ENCODE peak calls at places on chromosome 3, in eight cellular contexts. K is GM12878; A is heart left ventricle; Q is vagina; Z is IMR-90; B is PC-9; I is pancreas; H is CD4-positive, alpha-beta memory T cell. S is an unnamed sample.

GRCh38 chr3:48418140-48418539 is 11.7 kb downstream of the PLXNB1 start:
- DNase-seq in A (no peak), B (no peak), Z (no peak), K (no peak), I (no peak), H (no peak), Q (no peak), S (no peak)

GRCh38 chr3:177150218-177150916 is 46.9 kb downstream of the TBL1XR1 start:
- DNase-seq in Z (no peak), H (no peak), Q (no peak), B (no peak), A (no peak), K (no peak), I (no peak), S (no peak)

GRCh38 chr3:50708620-50709019 is 33.9 kb downstream of the DOCK3 start:
- DNase-seq in I (no peak), Q (no peak), K (no peak), Z (no peak), A (no peak), B (no peak), H (no peak), S (no peak)

GRCh38 chr3:114706591-114707224 is 412.9 kb downstream of the TIGIT start:
- DNase-seq in H (no peak), I (peak; percentile 49), B (peak; percentile 84), A (no peak), Z (peak; percentile 86), K (no peak), Q (no peak), S (no peak)

GRCh38 chr3:16494906-16495580 is 18.5 kb downstream of the RFTN1 start:
- DNase-seq in Z (no peak), A (no peak), B (no peak), H (no peak), I (no peak), K (no peak), Q (no peak), S (no peak)

GRCh38 chr3:177618873-177619771 is 421.8 kb upstream of the TBL1XR1 start:
- DNase-seq in A (no peak), Q (no peak), B (peak; percentile 91), Z (peak; percentile 72), K (no peak), I (no peak), H (no peak), S (no peak)

GRCh38 chr3:42179110-42179725 is 86.8 kb downstream of the CCK start:
- DNase-seq in Q (no peak), H (no peak), A (peak; percentile 50), K (no peak), B (peak; percentile 94), Z (peak; percentile 93), I (no peak), S (peak; percentile 39)

GRCh38 chr3:183816681-183817080 is 8.7 kb downstream of the MAP6D1 start:
- DNase-seq in Z (no peak), K (no peak), H (no peak), B (no peak), Q (no peak), I (no peak), A (no peak), S (no peak)

GRCh38 chr3:41198046-41198445 is 1.3 kb upstream of the CTNNB1 start:
- DNase-seq in H (no peak), A (no peak), Z (no peak), K (no peak), Q (no peak), B (no peak), I (no peak), S (no peak)

GRCh38 chr3:14475601-14476000 is 64.5 kb downstream of the GRIP2 start:
- DNase-seq in A (no peak), Q (no peak), I (no peak), B (no peak), K (no peak), Z (no peak), H (no peak), S (no peak)

GRCh38 chr3:63351159-63352007 is 73.3 kb downstream of the SYNPR start:
- DNase-seq in Z (peak; percentile 64), K (peak; percentile 1), I (peak; percentile 18), Q (no peak), A (no peak), H (peak; percentile 1), B (no peak), S (peak; percentile 44)

GRCh38 chr3:3086239-3086638 is 23.9 kb downstream of the IL5RA start:
- DNase-seq in Z (no peak), K (no peak), H (no peak), Q (no peak), I (no peak), B (no peak), A (no peak), S (no peak)

GRCh38 chr3:13233487-13234154 is 160.4 kb upstream of the IQSEC1 start:
- DNase-seq in A (no peak), K (no peak), H (no peak), I (no peak), Q (no peak), B (no peak), Z (no peak), S (peak; percentile 57)

GRCh38 chr3:45135959-45136358 is 10.2 kb downstream of the CDCP1 start:
- DNase-seq in A (no peak), I (no peak), B (no peak), H (no peak), Z (peak; percentile 41), Q (no peak), K (no peak), S (no peak)

GRCh38 chr3:134013280-134013679 is 16.4 kb downstream of the SLCO2A1 start:
- DNase-seq in B (no peak), A (no peak), Q (no peak), H (no peak), Z (no peak), I (no peak), K (no peak), S (no peak)

GRCh38 chr3:162390891-162391290 is 894.3 kb downstream of the OTOL1 start:
- DNase-seq in Z (peak; percentile 85), A (no peak), I (no peak), B (no peak), Q (no peak), H (no peak), K (no peak), S (no peak)

DNA sequence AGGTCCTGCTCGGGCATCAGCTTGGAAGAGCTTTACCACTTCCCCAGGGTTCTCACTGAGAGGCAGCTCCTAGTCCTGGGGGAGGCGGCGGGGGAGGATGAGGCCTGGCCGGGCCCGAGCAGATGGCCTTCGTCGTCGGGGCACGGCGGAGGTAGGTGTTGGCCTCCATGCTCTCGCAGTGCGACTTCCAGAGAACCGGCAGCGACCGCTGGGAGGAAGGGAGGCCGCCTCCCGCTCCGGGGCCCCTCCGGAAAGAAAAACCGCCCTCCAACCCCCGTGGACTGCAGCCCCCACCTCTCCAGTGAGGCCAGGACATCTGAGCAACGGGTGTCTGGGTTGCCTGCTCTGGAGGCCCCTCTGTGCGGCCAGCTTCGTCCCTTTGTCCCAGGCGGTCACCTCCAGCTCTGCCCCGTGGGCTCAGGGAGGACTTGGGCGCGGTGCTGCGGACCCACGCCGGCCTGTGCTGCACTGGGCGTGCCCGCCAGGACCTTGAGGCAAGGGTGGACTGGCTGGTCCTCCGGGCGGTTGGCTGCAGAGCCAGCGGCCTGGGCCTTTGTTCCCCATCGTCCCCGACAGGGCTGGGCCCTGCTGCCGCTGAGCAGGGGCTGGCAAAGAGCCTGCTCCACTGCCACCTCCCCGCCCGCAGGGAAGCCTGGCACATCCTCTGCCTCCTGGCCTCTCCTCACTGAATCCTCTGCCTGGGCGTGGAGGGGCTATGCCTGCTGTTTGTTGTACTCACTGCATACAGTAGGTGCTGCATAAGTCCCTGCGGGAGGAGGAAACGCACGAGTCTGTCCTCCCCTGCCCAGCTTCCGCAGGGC is 13.6 kb upstream of the GP9 start:
- DNase-seq in H (no peak), B (no peak), I (no peak), Q (no peak), K (no peak), A (no peak), Z (no peak), S (peak; percentile 64)
- H3K27me3 ChIP-seq in H (no peaks in the 10 kb centered on the region), B (peaks cover 19% of the 10 kb centered on the region), I (no peaks in the 10 kb centered on the region), Q (no peaks in the 10 kb centered on the region), K (no peaks in the 10 kb centered on the region), A (peaks cover 15% of the 10 kb centered on the region), Z (peaks cover 29% of the 10 kb centered on the region), S (no peaks in the 10 kb centered on the region)

DNA sequence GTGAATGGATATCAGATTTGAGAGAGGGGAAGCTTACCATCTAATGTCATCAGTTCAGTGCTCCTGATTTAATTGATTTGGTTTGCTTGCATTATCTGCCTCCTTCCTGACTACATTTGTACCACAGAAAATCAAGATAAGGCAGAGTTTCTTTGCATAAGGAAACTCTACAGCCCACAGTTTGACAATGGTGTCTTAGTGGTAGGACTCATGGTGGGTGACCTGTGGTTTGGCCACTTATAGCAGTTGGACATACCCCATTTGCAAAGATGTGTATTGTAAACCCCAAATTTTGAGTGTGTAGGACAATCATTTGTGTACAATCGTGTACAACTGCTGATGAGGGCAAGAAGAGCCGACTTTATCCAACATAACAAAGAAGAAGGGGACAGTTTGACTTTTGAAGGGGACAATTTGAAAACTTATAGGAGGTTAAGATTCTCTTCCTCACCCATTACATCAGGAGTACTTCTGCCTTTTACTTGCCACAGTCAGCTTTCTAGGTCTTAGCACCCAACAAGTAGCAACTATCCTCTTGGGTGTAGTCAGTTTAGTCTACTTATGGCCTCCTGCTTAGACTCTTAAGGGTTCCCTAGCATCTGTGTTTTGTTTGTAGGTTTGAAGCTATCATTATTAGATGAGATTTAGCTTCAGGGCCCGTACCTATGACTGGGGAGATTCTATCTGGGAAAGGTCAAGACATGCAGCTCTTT is 6.2 kb downstream of the TGFBR2 start:
- DNase-seq in Q (no peak), K (no peak), I (no peak), H (no peak), A (no peak), B (no peak), Z (no peak), S (no peak)
- H3K4me3 ChIP-seq in Q (peak overlapping the region; percentile 15), K (no peak overlapping the region), I (no peak overlapping the region), H (peak overlapping the region; percentile 21), A (no peak overlapping the region), B (no peak overlapping the region), Z (no peak overlapping the region), S (no peak overlapping the region)

DNA sequence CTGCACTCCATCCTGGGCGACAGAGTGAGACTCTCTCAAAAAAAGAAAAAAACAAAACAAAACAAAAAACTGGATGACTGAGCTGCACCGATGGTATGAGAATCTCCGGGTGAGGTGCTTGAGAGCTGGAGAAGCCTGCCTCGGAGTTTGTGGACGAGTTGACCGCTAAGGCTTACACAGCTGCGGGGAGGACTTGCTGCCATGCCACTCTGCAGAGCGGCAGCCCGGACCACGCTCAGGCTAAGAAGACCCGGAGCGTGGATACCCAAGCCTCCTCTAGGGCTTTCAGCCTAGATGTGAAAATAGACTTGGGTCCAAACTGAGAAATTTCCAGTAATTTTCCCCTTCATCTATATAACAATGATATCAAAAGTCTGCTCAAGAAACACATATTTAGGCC is 16.0 kb downstream of the NRROS start:
- DNase-seq in A (no peak), Z (no peak), Q (no peak), K (no peak), I (no peak), H (no peak), B (no peak), S (no peak)
- H3K36me3 ChIP-seq in A (peaks cover 18% of the 10 kb centered on the region), Z (no peaks in the 10 kb centered on the region), Q (no peaks in the 10 kb centered on the region), K (peaks cover 41% of the 10 kb centered on the region), I (no peaks in the 10 kb centered on the region), H (peaks cover 42% of the 10 kb centered on the region), B (no peaks in the 10 kb centered on the region), S (peaks cover 1% of the 10 kb centered on the region)

DNA sequence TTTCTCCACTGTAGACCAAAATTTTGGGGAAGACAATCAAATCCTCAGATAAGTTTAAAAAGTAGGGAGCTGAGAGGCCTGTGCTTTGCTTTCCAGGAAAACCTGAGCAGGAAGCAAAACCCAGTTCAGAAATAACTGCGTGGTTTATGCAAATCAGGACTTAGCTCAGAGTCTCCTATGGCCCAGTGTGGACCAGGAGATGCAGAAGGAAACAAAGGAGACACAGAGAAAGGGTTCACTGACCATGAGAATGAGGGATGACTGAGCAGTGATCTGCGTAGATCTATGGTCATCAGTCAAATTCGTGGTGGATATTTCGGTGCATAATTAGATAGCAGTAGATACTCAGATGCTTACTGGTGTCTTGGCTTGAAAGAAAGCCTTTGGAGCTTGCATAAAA is 196.6 kb downstream of the TPRG1 start:
- DNase-seq in I (no peak), B (no peak), Z (no peak), K (no peak), Q (no peak), H (no peak), A (no peak), S (no peak)
- H3K27me3 ChIP-seq in I (no peaks in the 10 kb centered on the region), B (no peaks in the 10 kb centered on the region), Z (no peaks in the 10 kb centered on the region), K (no peaks in the 10 kb centered on the region), Q (no peaks in the 10 kb centered on the region), H (no peaks in the 10 kb centered on the region), A (no peaks in the 10 kb centered on the region), S (no peaks in the 10 kb centered on the region)

S was measured in H7.